ENCODE peak calls at places on chromosomes 6 and 20, in five cellular contexts. P is K562, M is ovary, A is sigmoid colon, X is tibial nerve. D is an unnamed sample. For H3K4me1, the result is how much of the 10 kb centered on the place peaks cover.

GRCh38 chr20:36096404-36096799 is 58.1 kb upstream of the EPB41L1 start:
- DNase-seq in P (no peak), M (no peak), A (no peak), X (no peak), D (no peak)

GRCh38 chr20:1334761-1335160 is 5.8 kb upstream of the SDCBP2 start:
- DNase-seq in P (peak), M (peak), A (no peak), X (no peak), D (peak)

GRCh38 chr6:155939253-155939652 is 483.6 kb upstream of the NOX3 start:
- DNase-seq in P (no peak), M (no peak), A (no peak), X (no peak), D (no peak)

GRCh38 chr6:53539561-53539960 is 5.3 kb downstream of the GCLC start:
- DNase-seq in P (peak), M (no peak), A (no peak), X (no peak), D (no peak)

GRCh38 chr6:32774428-32774827 is 11.1 kb upstream of the HLA-DQB2 start:
- DNase-seq in P (no peak), M (no peak), A (no peak), X (no peak), D (no peak)

GRCh38 chr6:107075951-107076381 is 39.3 kb downstream of the BEND3 start:
- DNase-seq in P (no peak), M (no peak), A (peak), X (no peak), D (no peak)

GRCh38 chr6:24990227-24990843 is 54.6 kb upstream of the RIPOR2 start:
- DNase-seq in P (no peak), M (no peak), A (no peak), X (no peak), D (no peak)

GRCh38 chr6:26355366-26355765 is 9.6 kb upstream of the BTN3A2 start:
- DNase-seq in P (no peak), M (no peak), A (no peak), X (no peak), D (no peak)

GRCh38 chr6:56795852-56796532 is 153.3 kb upstream of the DST start:
- DNase-seq in P (no peak), M (no peak), A (no peak), X (no peak), D (no peak)

GRCh38 chr6:144064402-144064830 is 31.0 kb downstream of the SF3B5 start:
- DNase-seq in P (peak), M (no peak), A (peak), X (peak), D (no peak)

GRCh38 chr6:156685823-156686428 is 91.3 kb upstream of the ARID1B start:
- DNase-seq in P (peak), M (no peak), A (no peak), X (no peak), D (no peak)

GRCh38 chr6:121630716-121631115 is 195.3 kb downstream of the GJA1 start:
- DNase-seq in P (no peak), M (no peak), A (no peak), X (no peak), D (no peak)

GRCh38 chr20:35091808-35092523 is 641 bp downstream of the TRPC4AP start:
- DNase-seq in P (peak), M (no peak), A (no peak), X (no peak), D (no peak)

GRCh38 chr6:113731528-113731927 is 125.6 kb upstream of the MARCKS start:
- DNase-seq in P (no peak), M (no peak), A (no peak), X (no peak), D (no peak)

GRCh38 chr6:56378966-56379608 is 131.7 kb upstream of the COL21A1 start:
- DNase-seq in P (no peak), M (no peak), A (no peak), X (no peak), D (no peak)

GRCh38 chr20:54557836-54558590 is 82.6 kb downstream of the DOK5 start:
- DNase-seq in P (no peak), M (no peak), A (no peak), X (no peak), D (no peak)

GRCh38 chr6:139254196-139254595 is 37.6 kb downstream of the TXLNB start:
- DNase-seq in P (no peak), M (no peak), A (no peak), X (no peak), D (no peak)

GRCh38 chr6:166684866-166685265 is 57.8 kb upstream of the RPS6KA2 start:
- DNase-seq in P (no peak), M (no peak), A (no peak), X (no peak), D (no peak)

GRCh38 chr20:23074052-23074451 is 12.1 kb downstream of the CD93 start:
- DNase-seq in P (no peak), M (no peak), A (no peak), X (no peak), D (no peak)

GRCh38 chr6:906920-907319 is 214.0 kb upstream of the EXOC2 start:
- DNase-seq in P (no peak), M (no peak), A (no peak), X (no peak), D (no peak)
- TF ChIP-seq EP300 in P (no peak), M (no peak), A (no peak), X (no peak), D (no peak)

GRCh38 chr6:118892248-118893094 is 1.5 kb upstream of the ASF1A start:
- DNase-seq in P (peak), M (no peak), A (no peak), X (no peak), D (no peak)

GRCh38 chr6:118893882-118894424 is at the start of gene ASF1A:
- DNase-seq in P (peak), M (peak), A (peak), X (peak), D (peak)

GRCh38 chr6:118894425-118895240 is 681 bp downstream of the ASF1A start:
- DNase-seq in P (peak), M (peak), A (peak), X (peak), D (peak)

GRCh38 chr6:118895241-118895561 is 1.2 kb downstream of the ASF1A start:
- DNase-seq in P (no peak), M (no peak), A (no peak), X (no peak), D (no peak)

GRCh38 chr6:118893095-118893881 is 664 bp upstream of the ASF1A start:
- DNase-seq in P (peak), M (peak), A (no peak), X (no peak), D (no peak)
- H3K4me1 ChIP-seq in P (under half), M (under half), A (under half), X (under half), D (under half)

GRCh38 chr20:8807480-8808179 is 261.3 kb upstream of the PLCB4 start:
- DNase-seq in P (no peak), M (no peak), A (no peak), X (no peak), D (no peak)

GRCh38 chr20:8811801-8812594 is 256.9 kb upstream of the PLCB4 start:
- DNase-seq in P (no peak), M (no peak), A (no peak), X (no peak), D (no peak)

GRCh38 chr20:8805737-8806442 is 263.0 kb upstream of the PLCB4 start:
- DNase-seq in P (no peak), M (no peak), A (no peak), X (no peak), D (no peak)

GRCh38 chr20:8808180-8808535 is 260.7 kb upstream of the PLCB4 start:
- DNase-seq in P (no peak), M (no peak), A (no peak), X (no peak), D (no peak)

GRCh38 chr20:8809107-8809953 is 259.6 kb upstream of the PLCB4 start:
- DNase-seq in P (no peak), M (no peak), A (no peak), X (no peak), D (no peak)
- TF ChIP-seq EP300 in P (no peak), M (no peak), A (no peak), X (no peak), D (no peak)

GRCh38 chr6:136548582-136549330 is 1.5 kb downstream of the MAP7 start:
- DNase-seq in P (no peak), M (no peak), A (no peak), X (no peak), D (no peak)

GRCh38 chr6:136544326-136544725 is 5.9 kb downstream of the MAP7 start:
- DNase-seq in P (no peak), M (no peak), A (no peak), X (no peak), D (no peak)

GRCh38 chr6:136547336-136547735 is 2.9 kb downstream of the MAP7 start:
- DNase-seq in P (peak), M (no peak), A (no peak), X (no peak), D (no peak)

GRCh38 chr6:136547871-136548270 is 2.4 kb downstream of the MAP7 start:
- DNase-seq in P (no peak), M (no peak), A (no peak), X (no peak), D (no peak)

GRCh38 chr6:136546321-136546720 is 3.9 kb downstream of the MAP7 start:
- DNase-seq in P (no peak), M (no peak), A (no peak), X (no peak), D (no peak)
- H3K4me1 ChIP-seq in P (under half), M (under half), A (under half), X (under half), D (under half)

GRCh38 chr6:133225560-133225959 is 15.6 kb upstream of the EYA4 start:
- DNase-seq in P (no peak), M (no peak), A (no peak), X (no peak), D (no peak)

GRCh38 chr6:133223458-133224014 is 17.6 kb upstream of the EYA4 start:
- DNase-seq in P (no peak), M (no peak), A (no peak), X (no peak), D (no peak)

GRCh38 chr6:133230022-133230421 is 11.1 kb upstream of the EYA4 start:
- DNase-seq in P (no peak), M (no peak), A (no peak), X (no peak), D (no peak)

DNA sequence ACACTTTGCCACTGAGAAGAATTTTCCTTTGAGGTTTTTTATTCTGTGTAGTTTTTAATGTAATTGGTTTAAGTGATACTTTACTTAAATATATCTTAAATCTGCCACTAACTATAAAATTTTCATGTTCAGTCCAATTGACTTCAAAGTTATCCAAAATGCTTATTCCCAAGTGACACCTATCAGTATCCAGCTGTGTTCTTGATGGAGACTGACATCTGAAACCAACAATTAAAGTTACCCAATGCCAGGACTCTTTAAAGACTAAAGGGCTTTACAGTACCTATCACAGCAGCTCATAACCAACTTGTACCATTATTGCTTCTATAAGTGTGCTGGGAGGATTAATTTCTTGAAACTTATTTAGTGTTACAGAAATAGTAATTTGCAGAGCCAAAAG is 13.8 kb upstream of the EYA4 start:
- DNase-seq in P (no peak), M (no peak), A (no peak), X (no peak), D (no peak)
- TF ChIP-seq EP300 in P (no peak), M (no peak), A (no peak), X (no peak), D (no peak)

GRCh38 chr20:50115041-50115512 is 2.1 kb upstream of the UBE2V1 start:
- DNase-seq in P (no peak), M (no peak), A (no peak), X (no peak), D (peak)

GRCh38 chr20:50111829-50112495 is 988 bp downstream of the UBE2V1 start:
- DNase-seq in P (no peak), M (no peak), A (no peak), X (no peak), D (peak)

GRCh38 chr20:50112512-50113419 is at the start of gene UBE2V1:
- DNase-seq in P (peak), M (peak), A (peak), X (peak), D (peak)

GRCh38 chr20:50115591-50116367 is 2.8 kb upstream of the UBE2V1 start:
- DNase-seq in P (peak), M (peak), A (peak), X (peak), D (peak)

DNA sequence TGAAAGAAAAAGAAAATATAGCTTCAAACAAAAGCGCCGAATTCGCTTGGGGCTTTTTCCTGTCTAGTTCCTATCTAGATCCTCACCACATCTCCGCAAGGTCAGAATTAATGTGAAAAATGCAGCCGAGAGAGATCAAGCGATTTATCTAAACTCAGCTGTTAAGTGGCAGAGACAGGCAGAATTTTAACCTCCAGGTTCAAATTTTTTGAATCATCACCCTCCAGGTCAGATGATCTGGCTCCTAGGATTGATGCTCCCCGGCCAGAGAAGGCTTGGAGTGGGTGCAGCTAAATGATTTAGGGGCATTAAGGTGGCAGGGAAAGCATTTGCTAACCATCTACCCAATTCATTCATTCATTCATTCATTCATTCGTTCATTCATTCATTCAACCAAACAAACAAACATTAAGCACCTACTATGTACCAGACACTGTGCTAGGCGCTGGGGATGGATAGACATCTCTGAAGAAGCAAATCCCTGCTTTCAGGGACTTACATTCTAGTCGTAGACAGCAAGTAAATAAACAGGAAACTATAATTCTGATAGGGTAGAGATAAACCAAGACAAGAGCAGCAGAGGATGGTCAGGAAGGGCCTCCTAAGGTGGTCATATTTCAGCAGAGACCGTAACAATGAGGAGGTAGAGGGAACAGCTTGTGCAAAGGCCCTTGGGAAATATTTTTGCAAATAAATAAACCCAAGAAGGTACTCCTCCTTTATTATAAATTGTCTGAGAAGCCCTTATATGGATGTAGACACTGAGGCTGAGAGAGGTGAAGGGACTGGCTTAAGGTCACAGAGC is 672 bp upstream of the UBE2V1 start:
- DNase-seq in P (no peak), M (no peak), A (no peak), X (no peak), D (peak)
- H3K4me1 ChIP-seq in P (under half), M (under half), A (half or more), X (under half), D (half or more)

D was measured in suprapubic skin.